ENCODE peak calls at places on chromosomes 3 and 15, in four cellular contexts. One of them, this sample, is unnamed.

GRCh38 chr15:33963831-33964664 is 4.2 kb upstream of the CHRM5 start:
- DNase-seq in neural progenitor cell: peak; percentile 50
- DNase-seq in hepatocyte: peak; percentile 35
- DNase-seq in HepG2: peak; percentile 5
- DNase-seq in this sample: no peak

GRCh38 chr3:178507507-178508442 is 28.5 kb upstream of the KCNMB2 start:
- DNase-seq in hepatocyte: peak; percentile 18
- DNase-seq in HepG2: peak; percentile 41
- DNase-seq in neural progenitor cell: no peak
- DNase-seq in this sample: no peak

GRCh38 chr3:146080578-146080977 is 80.4 kb downstream of the PLOD2 start:
- DNase-seq in hepatocyte: no peak
- DNase-seq in neural progenitor cell: no peak
- DNase-seq in HepG2: no peak
- DNase-seq in this sample: no peak

GRCh38 chr3:128438488-128439072 is 28.1 kb downstream of the DNAJB8 start:
- DNase-seq in hepatocyte: no peak
- DNase-seq in HepG2: no peak
- DNase-seq in neural progenitor cell: peak; percentile 48
- DNase-seq in this sample: no peak

GRCh38 chr15:96053039-96054021 is 277.2 kb upstream of the NR2F2 start:
- DNase-seq in hepatocyte: peak; percentile 42
- DNase-seq in neural progenitor cell: peak; percentile 67
- DNase-seq in HepG2: peak; percentile 22
- DNase-seq in this sample: no peak

GRCh38 chr15:36694574-36694973 is 115.1 kb downstream of the CDIN1 start:
- DNase-seq in HepG2: no peak
- DNase-seq in hepatocyte: no peak
- DNase-seq in neural progenitor cell: no peak
- DNase-seq in this sample: no peak

GRCh38 chr3:178551916-178552321 is 15.7 kb downstream of the KCNMB2 start:
- DNase-seq in hepatocyte: peak; percentile 10
- DNase-seq in neural progenitor cell: no peak
- DNase-seq in HepG2: no peak
- DNase-seq in this sample: no peak

GRCh38 chr3:135497979-135498378 is 467.5 kb upstream of the PPP2R3A start:
- DNase-seq in hepatocyte: no peak
- DNase-seq in neural progenitor cell: no peak
- DNase-seq in HepG2: no peak
- DNase-seq in this sample: no peak

GRCh38 chr3:196996454-196997265 is 28.0 kb upstream of the PIGZ start:
- DNase-seq in neural progenitor cell: no peak
- DNase-seq in HepG2: no peak
- DNase-seq in hepatocyte: no peak
- DNase-seq in this sample: no peak

GRCh38 chr3:32958509-32958908 is 7.1 kb downstream of the CCR4 start:
- DNase-seq in HepG2: peak; percentile 44
- DNase-seq in neural progenitor cell: no peak
- DNase-seq in hepatocyte: no peak
- DNase-seq in this sample: no peak

GRCh38 chr3:14224895-14225294 is 46.3 kb downstream of the LSM3 start:
- DNase-seq in hepatocyte: no peak
- DNase-seq in HepG2: no peak
- DNase-seq in neural progenitor cell: no peak
- DNase-seq in this sample: no peak

GRCh38 chr3:184582583-184582982 is 21.0 kb downstream of the EPHB3 start:
- DNase-seq in hepatocyte: no peak
- DNase-seq in HepG2: no peak
- DNase-seq in neural progenitor cell: peak; percentile 88
- DNase-seq in this sample: peak; percentile 72

GRCh38 chr15:88401972-88402656 is 65.1 kb downstream of the MRPL46 start:
- DNase-seq in neural progenitor cell: peak; percentile 68
- DNase-seq in hepatocyte: peak; percentile 43
- DNase-seq in HepG2: no peak
- DNase-seq in this sample: no peak

GRCh38 chr15:65057549-65057940 is 10.2 kb downstream of the RASL12 start:
- DNase-seq in neural progenitor cell: no peak
- DNase-seq in HepG2: no peak
- DNase-seq in hepatocyte: no peak
- DNase-seq in this sample: no peak

DNA sequence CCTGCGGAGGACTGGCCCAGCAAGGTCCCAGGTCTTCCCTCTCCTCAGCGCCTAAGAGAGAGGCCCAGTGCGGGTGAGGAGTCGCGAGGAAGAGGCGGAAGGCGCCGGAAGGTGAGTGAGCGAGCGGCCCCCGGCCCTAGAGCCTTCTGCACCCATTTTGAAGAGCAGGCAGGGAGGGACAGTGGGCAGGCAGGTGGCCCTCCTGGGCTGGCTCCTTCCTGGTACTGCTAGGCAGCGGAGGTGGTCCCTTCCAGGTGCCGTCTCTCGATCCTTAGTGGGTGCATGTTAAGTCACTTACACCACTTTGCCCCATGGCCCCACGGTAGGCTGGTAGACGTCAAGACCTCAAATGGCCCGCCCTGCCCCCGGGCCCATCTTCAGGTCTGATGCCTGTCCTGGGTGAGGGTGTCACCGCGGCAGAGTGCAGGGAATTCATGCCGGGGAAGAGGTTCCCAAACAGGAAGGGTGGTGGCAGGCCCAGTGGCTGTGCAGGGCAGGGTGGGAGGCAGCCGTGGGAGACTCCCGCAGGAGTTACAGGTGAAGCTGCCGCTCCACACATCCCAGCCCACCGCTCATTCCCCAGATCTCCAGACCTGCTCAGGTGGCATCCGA is 14.4 kb downstream of the PAK6 start:
- DNase-seq in neural progenitor cell: no peak
- DNase-seq in hepatocyte: no peak
- DNase-seq in HepG2: no peak
- DNase-seq in this sample: no peak
- H3K4me3 ChIP-seq in neural progenitor cell: peak overlapping the region; percentile 65
- H3K4me3 ChIP-seq in hepatocyte: peak overlapping the region; percentile 60
- H3K4me3 ChIP-seq in HepG2: peak overlapping the region; percentile 23
- H3K4me3 ChIP-seq in this sample: peak overlapping the region; percentile 57

GRCh38 chr3:122563717-122564025 is 429 bp downstream of the PARP9 start:
- DNase-seq in hepatocyte: no peak
- DNase-seq in HepG2: no peak
- DNase-seq in neural progenitor cell: no peak
- DNase-seq in this sample: no peak

GRCh38 chr3:122564155-122564912 is at the start of the genes DTX3L and PARP9:
- DNase-seq in HepG2: peak; percentile 64
- DNase-seq in hepatocyte: peak; percentile 91
- DNase-seq in neural progenitor cell: peak; percentile 68
- DNase-seq in this sample: peak; percentile 38

GRCh38 chr3:122560680-122561079 is 3.4 kb downstream of the PARP9 start:
- DNase-seq in hepatocyte: peak; percentile 73
- DNase-seq in HepG2: peak; percentile 58
- DNase-seq in neural progenitor cell: peak; percentile 67
- DNase-seq in this sample: no peak

GRCh38 chr3:122559906-122560305 is 4.2 kb downstream of the PARP9 start:
- DNase-seq in hepatocyte: no peak
- DNase-seq in HepG2: no peak
- DNase-seq in neural progenitor cell: no peak
- DNase-seq in this sample: no peak

GRCh38 chr3:122562923-122563716 is 980 bp downstream of the PARP9 start:
- DNase-seq in neural progenitor cell: no peak
- DNase-seq in hepatocyte: no peak
- DNase-seq in HepG2: no peak
- DNase-seq in this sample: no peak
- H2AFZ ChIP-seq in neural progenitor cell: peak overlapping the region; percentile 95
- H2AFZ ChIP-seq in hepatocyte: peak overlapping the region; percentile 80
- H2AFZ ChIP-seq in HepG2: no peak overlapping the region
- H2AFZ ChIP-seq in this sample: peak overlapping the region; percentile 6

DNA sequence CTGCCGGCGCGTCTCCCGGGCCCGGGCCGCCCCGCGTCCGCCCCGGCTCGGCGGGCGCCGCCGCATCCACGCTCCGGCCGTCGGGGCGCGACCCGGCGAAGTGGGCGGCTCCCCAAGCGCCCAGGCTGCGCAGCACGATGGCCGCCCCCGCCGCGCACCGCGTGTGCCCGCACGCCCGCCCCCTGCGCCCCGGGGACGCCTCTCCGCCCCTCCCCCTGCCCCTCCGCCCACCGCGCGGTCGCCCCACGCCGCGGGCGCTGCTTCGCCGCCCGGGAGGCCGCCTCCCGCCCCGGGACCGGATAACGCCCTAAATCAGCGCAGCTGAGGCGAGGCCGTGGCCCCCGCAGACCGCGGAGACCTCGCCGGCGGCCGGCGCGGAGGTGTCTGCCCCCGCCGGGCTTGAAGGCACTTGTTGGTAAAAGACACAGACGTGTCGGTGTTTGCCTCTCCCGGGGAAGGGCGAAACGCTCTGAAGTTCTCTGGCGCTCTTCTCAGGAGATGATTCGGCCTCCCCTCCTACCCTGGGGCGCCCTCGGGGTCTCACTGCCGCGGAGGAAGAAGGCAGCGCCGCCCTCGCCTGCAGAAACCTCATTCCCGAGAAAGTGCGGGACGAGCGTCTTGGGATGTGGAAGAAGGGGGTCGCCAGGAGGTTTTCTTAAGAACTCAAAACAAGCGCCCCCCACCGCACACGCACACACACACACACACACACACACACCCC is at the start of gene BNC1:
- DNase-seq in HepG2: no peak
- DNase-seq in neural progenitor cell: peak; percentile 67
- DNase-seq in hepatocyte: peak; percentile 23
- DNase-seq in this sample: no peak
- TF ChIP-seq EZH2 in HepG2: no peak
- TF ChIP-seq EZH2 in neural progenitor cell: peak; percentile 68
- TF ChIP-seq EZH2 in hepatocyte: peak; percentile 90
- TF ChIP-seq EZH2 in this sample: no peak

GRCh38 chr15:31484986-31485385 is 158.4 kb downstream of the KLF13 start:
- DNase-seq in neural progenitor cell: no peak
- DNase-seq in hepatocyte: no peak
- DNase-seq in HepG2: no peak
- DNase-seq in this sample: no peak

GRCh38 chr15:31482122-31482922 is 155.7 kb downstream of the KLF13 start:
- DNase-seq in neural progenitor cell: no peak
- DNase-seq in HepG2: no peak
- DNase-seq in hepatocyte: no peak
- DNase-seq in this sample: no peak

GRCh38 chr15:31484369-31484951 is 157.8 kb downstream of the KLF13 start:
- DNase-seq in neural progenitor cell: no peak
- DNase-seq in HepG2: no peak
- DNase-seq in hepatocyte: no peak
- DNase-seq in this sample: no peak

GRCh38 chr15:31483924-31484368 is 157.3 kb downstream of the KLF13 start:
- DNase-seq in HepG2: no peak
- DNase-seq in hepatocyte: no peak
- DNase-seq in neural progenitor cell: no peak
- DNase-seq in this sample: no peak

DNA sequence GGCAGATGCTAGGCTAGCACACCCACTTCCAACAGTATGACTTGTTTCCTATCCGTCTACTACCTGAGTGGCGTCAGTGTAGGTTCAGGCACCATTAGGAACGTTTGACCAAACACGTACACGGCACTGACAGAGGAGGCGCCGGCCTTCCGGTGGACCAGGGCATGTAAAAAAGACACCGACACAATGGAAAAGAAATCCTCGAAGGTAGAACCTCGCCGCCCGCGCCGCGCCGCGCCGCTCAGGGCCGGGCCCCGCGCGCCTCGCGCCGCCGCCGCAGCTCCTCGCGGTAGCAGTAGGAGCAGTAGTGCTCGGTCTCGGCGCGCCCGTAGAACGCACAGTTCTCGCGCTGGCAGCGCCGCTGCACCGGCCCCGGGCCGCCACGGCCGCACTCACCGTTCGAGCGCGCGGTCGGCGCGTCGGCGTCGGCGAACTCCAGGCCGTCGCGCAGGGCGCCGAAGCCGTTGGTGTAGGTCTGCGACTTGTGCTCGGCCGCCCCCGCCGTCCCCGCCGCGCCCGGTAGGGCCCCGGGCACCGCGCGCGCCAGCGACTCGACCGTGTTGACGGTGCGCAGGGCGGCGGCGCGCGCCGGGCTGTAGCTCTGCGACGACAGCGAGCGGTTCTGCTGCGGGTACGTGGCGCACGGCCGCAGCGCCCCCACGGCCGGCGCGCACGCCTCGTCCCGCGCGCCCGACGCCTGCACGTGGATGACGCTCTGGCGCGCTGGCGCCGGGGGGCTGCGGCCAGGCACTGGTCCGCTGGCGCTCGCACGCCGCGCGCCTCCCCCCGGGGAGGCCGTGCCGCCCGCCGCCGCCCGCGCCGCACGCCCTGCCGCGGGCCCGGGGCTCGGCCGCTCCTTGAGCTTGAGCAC is 156.7 kb downstream of the KLF13 start:
- DNase-seq in hepatocyte: no peak
- DNase-seq in HepG2: no peak
- DNase-seq in neural progenitor cell: no peak
- DNase-seq in this sample: no peak
- H3K4me3 ChIP-seq in hepatocyte: no peak overlapping the region
- H3K4me3 ChIP-seq in HepG2: no peak overlapping the region
- H3K4me3 ChIP-seq in neural progenitor cell: no peak overlapping the region
- H3K4me3 ChIP-seq in this sample: peak overlapping the region; percentile 7

GRCh38 chr3:166060789-166061479 is 223.7 kb upstream of the BCHE start:
- DNase-seq in neural progenitor cell: peak; percentile 12
- DNase-seq in HepG2: no peak
- DNase-seq in hepatocyte: no peak
- DNase-seq in this sample: no peak
- H2AFZ ChIP-seq in neural progenitor cell: peak overlapping the region; percentile 19
- H2AFZ ChIP-seq in HepG2: no peak overlapping the region
- H2AFZ ChIP-seq in hepatocyte: no peak overlapping the region
- H2AFZ ChIP-seq in this sample: peak overlapping the region; percentile 7

GRCh38 chr15:74130849-74131617 is 647 bp downstream of the ISLR2 start:
- DNase-seq in neural progenitor cell: no peak
- DNase-seq in HepG2: no peak
- DNase-seq in hepatocyte: no peak
- DNase-seq in this sample: no peak
- TF ChIP-seq EZH2 in neural progenitor cell: no peak
- TF ChIP-seq EZH2 in HepG2: no peak
- TF ChIP-seq EZH2 in hepatocyte: no peak
- TF ChIP-seq EZH2 in this sample: peak; percentile 72

This sample was measured in H1.